ENCODE peak calls at places on chromosomes 12 and 14, in ten cellular contexts. One of them, this sample, is unnamed.

GRCh38 chr14:102927878-102928411 is 5.5 kb downstream of the AMN start:
- DNase-seq in PC-3: no peak
- DNase-seq in B cell: no peak
- DNase-seq in CD4-positive, alpha-beta T cell: no peak
- DNase-seq in esophagus muscularis mucosa: no peak
- DNase-seq in tibial artery: no peak
- DNase-seq in GM13977: peak; percentile 53
- DNase-seq in heart left ventricle: peak; percentile 68
- DNase-seq in WTC11: peak; percentile 54
- DNase-seq in sigmoid colon: no peak
- DNase-seq in this sample: no peak

GRCh38 chr12:21615441-21615840 is 10.8 kb upstream of the GYS2 start:
- DNase-seq in PC-3: peak; percentile 2
- DNase-seq in B cell: no peak
- DNase-seq in CD4-positive, alpha-beta T cell: no peak
- DNase-seq in esophagus muscularis mucosa: no peak
- DNase-seq in tibial artery: no peak
- DNase-seq in GM13977: no peak
- DNase-seq in heart left ventricle: no peak
- DNase-seq in WTC11: no peak
- DNase-seq in sigmoid colon: no peak
- DNase-seq in this sample: no peak

GRCh38 chr12:75692883-75693282 is 181.5 kb upstream of the KRR1 start:
- DNase-seq in PC-3: no peak
- DNase-seq in B cell: no peak
- DNase-seq in CD4-positive, alpha-beta T cell: no peak
- DNase-seq in esophagus muscularis mucosa: no peak
- DNase-seq in tibial artery: no peak
- DNase-seq in GM13977: no peak
- DNase-seq in heart left ventricle: no peak
- DNase-seq in WTC11: no peak
- DNase-seq in sigmoid colon: no peak
- DNase-seq in this sample: no peak

GRCh38 chr12:73731658-73732057 is 806.0 kb upstream of the ATXN7L3B start:
- DNase-seq in PC-3: peak; percentile 28
- DNase-seq in B cell: no peak
- DNase-seq in CD4-positive, alpha-beta T cell: no peak
- DNase-seq in esophagus muscularis mucosa: no peak
- DNase-seq in tibial artery: no peak
- DNase-seq in GM13977: no peak
- DNase-seq in heart left ventricle: no peak
- DNase-seq in WTC11: no peak
- DNase-seq in sigmoid colon: no peak
- DNase-seq in this sample: no peak

GRCh38 chr12:114011711-114012110 is 45.6 kb upstream of the RBM19 start:
- DNase-seq in PC-3: no peak
- DNase-seq in B cell: no peak
- DNase-seq in CD4-positive, alpha-beta T cell: no peak
- DNase-seq in esophagus muscularis mucosa: no peak
- DNase-seq in tibial artery: no peak
- DNase-seq in GM13977: no peak
- DNase-seq in heart left ventricle: no peak
- DNase-seq in WTC11: no peak
- DNase-seq in sigmoid colon: no peak
- DNase-seq in this sample: no peak

GRCh38 chr12:63764481-63764880 is 15.2 kb upstream of the RXYLT1 start:
- DNase-seq in PC-3: no peak
- DNase-seq in B cell: no peak
- DNase-seq in CD4-positive, alpha-beta T cell: no peak
- DNase-seq in esophagus muscularis mucosa: no peak
- DNase-seq in tibial artery: no peak
- DNase-seq in GM13977: no peak
- DNase-seq in heart left ventricle: no peak
- DNase-seq in WTC11: no peak
- DNase-seq in sigmoid colon: no peak
- DNase-seq in this sample: no peak

GRCh38 chr14:96662116-96662901 is 134.9 kb upstream of the VRK1 start:
- DNase-seq in PC-3: no peak
- DNase-seq in B cell: no peak
- DNase-seq in CD4-positive, alpha-beta T cell: no peak
- DNase-seq in esophagus muscularis mucosa: peak; percentile 75
- DNase-seq in tibial artery: no peak
- DNase-seq in GM13977: no peak
- DNase-seq in heart left ventricle: no peak
- DNase-seq in WTC11: no peak
- DNase-seq in sigmoid colon: no peak
- DNase-seq in this sample: no peak

GRCh38 chr14:23068792-23069412 is 11.6 kb upstream of the CDH24 start:
- DNase-seq in PC-3: peak; percentile 96
- DNase-seq in B cell: peak; percentile 85
- DNase-seq in CD4-positive, alpha-beta T cell: peak; percentile 67
- DNase-seq in esophagus muscularis mucosa: no peak
- DNase-seq in tibial artery: peak; percentile 89
- DNase-seq in GM13977: peak; percentile 93
- DNase-seq in heart left ventricle: no peak
- DNase-seq in WTC11: peak; percentile 86
- DNase-seq in sigmoid colon: peak; percentile 90
- DNase-seq in this sample: peak; percentile 79

GRCh38 chr14:56172571-56172971 is 54.4 kb downstream of the PELI2 start:
- DNase-seq in PC-3: peak; percentile 62
- DNase-seq in B cell: no peak
- DNase-seq in CD4-positive, alpha-beta T cell: no peak
- DNase-seq in esophagus muscularis mucosa: no peak
- DNase-seq in tibial artery: no peak
- DNase-seq in GM13977: no peak
- DNase-seq in heart left ventricle: no peak
- DNase-seq in WTC11: no peak
- DNase-seq in sigmoid colon: no peak
- DNase-seq in this sample: no peak

GRCh38 chr14:42884100-42884499 is 1277.4 kb downstream of the LRFN5 start:
- DNase-seq in PC-3: peak; percentile 66
- DNase-seq in B cell: no peak
- DNase-seq in CD4-positive, alpha-beta T cell: no peak
- DNase-seq in esophagus muscularis mucosa: no peak
- DNase-seq in tibial artery: no peak
- DNase-seq in GM13977: no peak
- DNase-seq in heart left ventricle: no peak
- DNase-seq in WTC11: no peak
- DNase-seq in sigmoid colon: no peak
- DNase-seq in this sample: no peak

GRCh38 chr12:94304566-94305061 is 155.1 kb downstream of the CEP83 start:
- DNase-seq in PC-3: no peak
- DNase-seq in B cell: no peak
- DNase-seq in CD4-positive, alpha-beta T cell: no peak
- DNase-seq in esophagus muscularis mucosa: no peak
- DNase-seq in tibial artery: no peak
- DNase-seq in GM13977: no peak
- DNase-seq in heart left ventricle: no peak
- DNase-seq in WTC11: peak; percentile 33
- DNase-seq in sigmoid colon: no peak
- DNase-seq in this sample: no peak

GRCh38 chr12:109952160-109952858 is 43.9 kb downstream of the GIT2 start:
- DNase-seq in PC-3: no peak
- DNase-seq in B cell: peak; percentile 46
- DNase-seq in CD4-positive, alpha-beta T cell: no peak
- DNase-seq in esophagus muscularis mucosa: no peak
- DNase-seq in tibial artery: no peak
- DNase-seq in GM13977: peak; percentile 38
- DNase-seq in heart left ventricle: no peak
- DNase-seq in WTC11: no peak
- DNase-seq in sigmoid colon: no peak
- DNase-seq in this sample: peak; percentile 59

GRCh38 chr14:88993946-88994345 is 169.5 kb downstream of the TTC8 start:
- DNase-seq in PC-3: peak; percentile 89
- DNase-seq in B cell: no peak
- DNase-seq in CD4-positive, alpha-beta T cell: no peak
- DNase-seq in esophagus muscularis mucosa: no peak
- DNase-seq in tibial artery: no peak
- DNase-seq in GM13977: no peak
- DNase-seq in heart left ventricle: no peak
- DNase-seq in WTC11: no peak
- DNase-seq in sigmoid colon: no peak
- DNase-seq in this sample: no peak

GRCh38 chr14:88559852-88560251 is 3.0 kb upstream of the ZC3H14 start:
- DNase-seq in PC-3: peak; percentile 63
- DNase-seq in B cell: no peak
- DNase-seq in CD4-positive, alpha-beta T cell: no peak
- DNase-seq in esophagus muscularis mucosa: no peak
- DNase-seq in tibial artery: no peak
- DNase-seq in GM13977: no peak
- DNase-seq in heart left ventricle: no peak
- DNase-seq in WTC11: no peak
- DNase-seq in sigmoid colon: no peak
- DNase-seq in this sample: no peak

GRCh38 chr12:15278816-15279658 is 43.3 kb upstream of the PTPRO start:
- DNase-seq in PC-3: peak; percentile 88
- DNase-seq in B cell: no peak
- DNase-seq in CD4-positive, alpha-beta T cell: no peak
- DNase-seq in esophagus muscularis mucosa: peak; percentile 93
- DNase-seq in tibial artery: peak; percentile 88
- DNase-seq in GM13977: no peak
- DNase-seq in heart left ventricle: peak; percentile 85
- DNase-seq in WTC11: no peak
- DNase-seq in sigmoid colon: peak; percentile 93
- DNase-seq in this sample: no peak

GRCh38 chr12:15274561-15274967 is 47.7 kb upstream of the PTPRO start:
- DNase-seq in PC-3: peak; percentile 79
- DNase-seq in B cell: no peak
- DNase-seq in CD4-positive, alpha-beta T cell: no peak
- DNase-seq in esophagus muscularis mucosa: no peak
- DNase-seq in tibial artery: no peak
- DNase-seq in GM13977: no peak
- DNase-seq in heart left ventricle: no peak
- DNase-seq in WTC11: no peak
- DNase-seq in sigmoid colon: peak; percentile 82
- DNase-seq in this sample: no peak

GRCh38 chr12:15273896-15274295 is 48.4 kb upstream of the PTPRO start:
- DNase-seq in PC-3: no peak
- DNase-seq in B cell: no peak
- DNase-seq in CD4-positive, alpha-beta T cell: no peak
- DNase-seq in esophagus muscularis mucosa: no peak
- DNase-seq in tibial artery: no peak
- DNase-seq in GM13977: no peak
- DNase-seq in heart left ventricle: no peak
- DNase-seq in WTC11: no peak
- DNase-seq in sigmoid colon: no peak
- DNase-seq in this sample: no peak

GRCh38 chr12:15280930-15281329 is 41.4 kb upstream of the PTPRO start:
- DNase-seq in PC-3: no peak
- DNase-seq in B cell: no peak
- DNase-seq in CD4-positive, alpha-beta T cell: no peak
- DNase-seq in esophagus muscularis mucosa: no peak
- DNase-seq in tibial artery: no peak
- DNase-seq in GM13977: no peak
- DNase-seq in heart left ventricle: no peak
- DNase-seq in WTC11: no peak
- DNase-seq in sigmoid colon: no peak
- DNase-seq in this sample: no peak

DNA sequence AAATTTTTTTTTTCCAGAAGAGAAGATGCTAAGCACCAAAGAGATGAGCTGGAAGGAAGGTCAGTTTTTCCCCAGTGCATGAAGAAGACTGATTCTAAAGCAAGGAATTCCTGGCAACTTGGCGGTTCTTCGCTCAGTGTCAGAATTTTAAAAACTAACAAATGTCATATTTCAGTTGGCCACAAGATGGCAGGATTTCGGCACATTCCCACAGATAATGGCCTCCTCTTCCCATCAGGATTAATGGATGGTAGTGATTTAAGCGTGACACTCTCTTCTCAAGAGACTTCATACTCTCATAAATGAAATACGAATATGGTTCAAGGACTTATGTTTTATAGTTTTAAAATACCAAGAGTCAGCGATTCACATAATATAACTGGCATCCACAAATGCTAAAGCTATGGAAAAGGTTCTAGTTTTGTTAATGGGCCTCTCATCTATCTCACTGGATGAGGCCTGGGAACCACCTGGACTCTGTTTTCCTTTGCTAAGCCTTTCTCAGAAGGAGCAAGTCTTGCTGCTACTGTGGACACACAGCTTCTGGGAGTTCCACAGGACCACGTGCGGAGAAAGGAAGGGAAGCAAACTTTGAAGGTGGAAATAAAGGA is 46.1 kb upstream of the PTPRO start:
- DNase-seq in PC-3: peak; percentile 70
- DNase-seq in B cell: no peak
- DNase-seq in CD4-positive, alpha-beta T cell: no peak
- DNase-seq in esophagus muscularis mucosa: no peak
- DNase-seq in tibial artery: no peak
- DNase-seq in GM13977: no peak
- DNase-seq in heart left ventricle: no peak
- DNase-seq in WTC11: no peak
- DNase-seq in sigmoid colon: no peak
- DNase-seq in this sample: no peak
- TF ChIP-seq CTCF in PC-3: peak; percentile 71
- TF ChIP-seq CTCF in B cell: peak; percentile 75
- TF ChIP-seq CTCF in CD4-positive, alpha-beta T cell: peak; percentile 75
- TF ChIP-seq CTCF in esophagus muscularis mucosa: peak; percentile 71
- TF ChIP-seq CTCF in tibial artery: peak; percentile 67
- TF ChIP-seq CTCF in GM13977: peak; percentile 65
- TF ChIP-seq CTCF in heart left ventricle: peak; percentile 79
- TF ChIP-seq CTCF in WTC11: peak; percentile 65
- TF ChIP-seq CTCF in sigmoid colon: peak; percentile 72
- TF ChIP-seq CTCF in this sample: peak; percentile 78

GRCh38 chr12:1691123-1692007 is 495 bp downstream of the ADIPOR2 start:
- DNase-seq in PC-3: peak; percentile 24
- DNase-seq in B cell: no peak
- DNase-seq in CD4-positive, alpha-beta T cell: peak; percentile 11
- DNase-seq in esophagus muscularis mucosa: no peak
- DNase-seq in tibial artery: peak; percentile 71
- DNase-seq in GM13977: peak; percentile 60
- DNase-seq in heart left ventricle: peak; percentile 75
- DNase-seq in WTC11: peak; percentile 78
- DNase-seq in sigmoid colon: peak; percentile 78
- DNase-seq in this sample: peak; percentile 47
- TF ChIP-seq CTCF in PC-3: no peak
- TF ChIP-seq CTCF in B cell: no peak
- TF ChIP-seq CTCF in CD4-positive, alpha-beta T cell: no peak
- TF ChIP-seq CTCF in esophagus muscularis mucosa: no peak
- TF ChIP-seq CTCF in tibial artery: no peak
- TF ChIP-seq CTCF in GM13977: no peak
- TF ChIP-seq CTCF in heart left ventricle: no peak
- TF ChIP-seq CTCF in WTC11: no peak
- TF ChIP-seq CTCF in sigmoid colon: no peak
- TF ChIP-seq CTCF in this sample: no peak

GRCh38 chr14:72745991-72746980 is 147.6 kb downstream of the DPF3 start:
- DNase-seq in PC-3: peak; percentile 48
- DNase-seq in B cell: no peak
- DNase-seq in CD4-positive, alpha-beta T cell: no peak
- DNase-seq in esophagus muscularis mucosa: peak; percentile 84
- DNase-seq in tibial artery: no peak
- DNase-seq in GM13977: no peak
- DNase-seq in heart left ventricle: no peak
- DNase-seq in WTC11: no peak
- DNase-seq in sigmoid colon: no peak
- DNase-seq in this sample: no peak
- TF ChIP-seq CTCF in PC-3: peak; percentile 36
- TF ChIP-seq CTCF in B cell: no peak
- TF ChIP-seq CTCF in CD4-positive, alpha-beta T cell: no peak
- TF ChIP-seq CTCF in esophagus muscularis mucosa: no peak
- TF ChIP-seq CTCF in tibial artery: no peak
- TF ChIP-seq CTCF in GM13977: no peak
- TF ChIP-seq CTCF in heart left ventricle: no peak
- TF ChIP-seq CTCF in WTC11: no peak
- TF ChIP-seq CTCF in sigmoid colon: no peak
- TF ChIP-seq CTCF in this sample: no peak

GRCh38 chr14:73785834-73786631 is 65.6 kb upstream of the PTGR2 start:
- DNase-seq in PC-3: peak; percentile 86
- DNase-seq in B cell: peak; percentile 63
- DNase-seq in CD4-positive, alpha-beta T cell: peak; percentile 56
- DNase-seq in esophagus muscularis mucosa: peak; percentile 96
- DNase-seq in tibial artery: peak; percentile 89
- DNase-seq in GM13977: peak; percentile 52
- DNase-seq in heart left ventricle: peak; percentile 87
- DNase-seq in WTC11: peak; percentile 50
- DNase-seq in sigmoid colon: peak; percentile 94
- DNase-seq in this sample: peak; percentile 77
- TF ChIP-seq CTCF in PC-3: no peak
- TF ChIP-seq CTCF in B cell: peak; percentile 9
- TF ChIP-seq CTCF in CD4-positive, alpha-beta T cell: no peak
- TF ChIP-seq CTCF in esophagus muscularis mucosa: peak; percentile 51
- TF ChIP-seq CTCF in tibial artery: peak; percentile 27
- TF ChIP-seq CTCF in GM13977: no peak
- TF ChIP-seq CTCF in heart left ventricle: peak; percentile 38
- TF ChIP-seq CTCF in WTC11: no peak
- TF ChIP-seq CTCF in sigmoid colon: no peak
- TF ChIP-seq CTCF in this sample: peak; percentile 17